ENCODE peak calls at places on chromosomes 12 and 14, in nine cellular contexts. M, J, A, P, R, E, S, I and T are unnamed samples.

GRCh38 chr12:91732086-91732485 is 413.6 kb downstream of the BTG1 start:
- DNase-seq in J (no peak), E (no peak), R (no peak), M (no peak), S (no peak), P (no peak), I (no peak), A (no peak), T (no peak)

GRCh38 chr12:1204581-1205121 is 213.6 kb downstream of the ERC1 start:
- DNase-seq in J (no peak), P (no peak), I (peak; percentile 74), R (no peak), M (no peak), A (no peak), S (no peak), E (no peak), T (no peak)

GRCh38 chr12:30180602-30181001 is 396.9 kb upstream of the TMTC1 start:
- DNase-seq in E (no peak), S (no peak), A (no peak), P (no peak), M (no peak), I (peak; percentile 7), R (no peak), J (no peak), T (no peak)

GRCh38 chr14:102262894-102263462 is 42.0 kb downstream of the MOK start:
- DNase-seq in E (no peak), M (no peak), P (no peak), A (no peak), I (no peak), R (no peak), S (no peak), J (no peak), T (no peak)

GRCh38 chr12:91327889-91328288 is 145.3 kb upstream of the DCN start:
- DNase-seq in M (no peak), R (no peak), E (no peak), P (no peak), A (no peak), J (no peak), S (no peak), I (no peak), T (no peak)

GRCh38 chr12:91813701-91814100 is 331.9 kb downstream of the BTG1 start:
- DNase-seq in E (no peak), M (no peak), P (no peak), R (no peak), A (no peak), S (no peak), I (no peak), J (no peak), T (no peak)

GRCh38 chr12:127559349-127560040 is 707.5 kb upstream of the TMEM132C start:
- DNase-seq in J (peak; percentile 19), R (peak; percentile 45), E (no peak), I (peak; percentile 91), P (peak; percentile 15), M (no peak), A (no peak), S (peak; percentile 22), T (peak; percentile 35)

GRCh38 chr14:65156568-65157366 is 54.5 kb upstream of the MAX start:
- DNase-seq in M (no peak), A (no peak), S (peak; percentile 19), I (peak; percentile 90), J (peak; percentile 45), P (no peak), E (no peak), R (no peak), T (no peak)

GRCh38 chr14:102927346-102927877 is 4.9 kb downstream of the AMN start:
- DNase-seq in R (peak; percentile 93), S (peak; percentile 92), E (no peak), A (no peak), J (no peak), P (no peak), I (no peak), M (no peak), T (no peak)

GRCh38 chr14:84144166-84144565 is 1385.8 kb upstream of the FLRT2 start:
- DNase-seq in R (no peak), M (no peak), E (no peak), J (no peak), A (no peak), I (no peak), P (no peak), S (no peak), T (no peak)

GRCh38 chr12:57628280-57629191 is 4.5 kb downstream of the B4GALNT1 start:
- DNase-seq in S (no peak), M (no peak), A (no peak), I (no peak), P (no peak), R (no peak), E (no peak), J (no peak), T (no peak)

GRCh38 chr12:122064034-122064777 is 14.3 kb upstream of the MLXIP start:
- DNase-seq in A (peak; percentile 65), R (peak; percentile 85), S (peak; percentile 88), J (peak; percentile 54), M (peak; percentile 97), I (peak; percentile 61), E (peak; percentile 37), P (peak; percentile 90), T (no peak)

GRCh38 chr14:80585506-80585835 is 356.1 kb downstream of the CEP128 start:
- DNase-seq in S (no peak), A (no peak), I (no peak), M (no peak), P (no peak), R (no peak), J (no peak), E (no peak), T (no peak)

GRCh38 chr12:52677126-52677525 is 3.1 kb downstream of the KRT1 start:
- DNase-seq in A (no peak), P (no peak), J (no peak), R (no peak), I (no peak), M (no peak), S (no peak), E (no peak), T (no peak)

GRCh38 chr12:78002878-78003277 is 172.2 kb downstream of the NAV3 start:
- DNase-seq in I (no peak), S (no peak), P (no peak), J (peak; percentile 42), R (no peak), A (no peak), E (no peak), M (no peak), T (no peak)
- TF ChIP-seq CTCF in I (no peak), S (no peak), P (no peak), J (peak; percentile 20), R (no peak), A (no peak), E (no peak), M (no peak), T (no peak)

DNA sequence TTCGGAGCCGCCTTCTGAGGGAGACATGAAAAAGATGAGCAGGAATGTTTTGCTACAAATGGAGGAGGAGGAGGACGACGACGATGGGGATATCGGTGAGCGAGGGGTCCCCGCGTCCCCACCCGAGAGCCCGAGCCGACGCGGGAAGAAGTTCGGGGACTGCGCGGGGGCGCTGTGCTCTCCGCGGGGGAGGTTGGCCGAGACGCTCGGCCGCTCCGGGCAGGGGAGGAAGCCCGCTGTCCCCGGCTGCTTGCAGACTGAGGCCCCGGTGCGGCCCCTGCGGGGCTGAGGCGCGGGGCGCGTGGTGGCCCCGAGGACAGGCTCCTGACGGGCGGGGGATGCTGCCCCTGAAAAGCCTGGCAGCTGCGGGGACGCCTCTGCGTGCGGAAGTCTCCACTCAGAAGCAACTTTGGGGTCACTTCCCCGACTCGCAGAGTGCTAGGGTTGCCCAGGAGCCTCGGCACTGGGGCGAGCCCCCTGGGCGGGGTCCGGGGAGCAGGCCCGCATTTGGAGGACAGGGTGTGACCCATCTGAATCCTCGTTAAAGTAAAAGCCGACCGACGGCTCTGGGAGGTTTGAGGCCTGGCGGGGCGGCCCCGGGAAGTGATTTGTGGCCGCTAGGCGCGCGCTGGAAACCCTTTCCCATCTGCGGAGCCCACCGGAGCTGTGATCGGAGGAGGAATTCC is 545 bp downstream of the ANO6 start:
- DNase-seq in A (peak; percentile 38), P (peak; percentile 51), S (peak; percentile 56), J (peak; percentile 36), I (peak; percentile 73), R (peak; percentile 67), E (peak; percentile 34), M (peak; percentile 51), T (peak; percentile 46)
- TF ChIP-seq CTCF in A (no peak), P (peak; percentile 64), S (peak; percentile 48), J (no peak), I (peak; percentile 30), R (no peak), E (no peak), M (peak; percentile 12), T (no peak)

GRCh38 chr12:81792666-81793065 is 33.5 kb upstream of the PPFIA2 start:
- DNase-seq in I (no peak), S (no peak), A (no peak), M (no peak), R (no peak), P (no peak), J (no peak), E (no peak), T (no peak)

GRCh38 chr12:81800298-81801148 is 41.4 kb upstream of the PPFIA2 start:
- DNase-seq in S (no peak), A (no peak), E (no peak), J (no peak), P (no peak), R (no peak), M (no peak), I (no peak), T (no peak)

GRCh38 chr12:81798294-81798693 is 39.1 kb upstream of the PPFIA2 start:
- DNase-seq in R (no peak), I (no peak), P (no peak), J (no peak), M (no peak), A (no peak), S (no peak), E (no peak), T (no peak)

GRCh38 chr12:81797100-81797499 is 38.0 kb upstream of the PPFIA2 start:
- DNase-seq in A (no peak), E (no peak), P (no peak), S (no peak), R (no peak), J (no peak), I (peak; percentile 8), M (no peak), T (no peak)
- TF ChIP-seq CTCF in A (peak; percentile 67), E (no peak), P (no peak), S (no peak), R (no peak), J (peak; percentile 50), I (peak; percentile 26), M (no peak), T (no peak)

GRCh38 chr14:58367296-58367695 is 28.4 kb upstream of the TOMM20L start:
- DNase-seq in A (no peak), P (no peak), R (no peak), I (no peak), E (no peak), S (no peak), J (no peak), M (no peak), T (no peak)

DNA sequence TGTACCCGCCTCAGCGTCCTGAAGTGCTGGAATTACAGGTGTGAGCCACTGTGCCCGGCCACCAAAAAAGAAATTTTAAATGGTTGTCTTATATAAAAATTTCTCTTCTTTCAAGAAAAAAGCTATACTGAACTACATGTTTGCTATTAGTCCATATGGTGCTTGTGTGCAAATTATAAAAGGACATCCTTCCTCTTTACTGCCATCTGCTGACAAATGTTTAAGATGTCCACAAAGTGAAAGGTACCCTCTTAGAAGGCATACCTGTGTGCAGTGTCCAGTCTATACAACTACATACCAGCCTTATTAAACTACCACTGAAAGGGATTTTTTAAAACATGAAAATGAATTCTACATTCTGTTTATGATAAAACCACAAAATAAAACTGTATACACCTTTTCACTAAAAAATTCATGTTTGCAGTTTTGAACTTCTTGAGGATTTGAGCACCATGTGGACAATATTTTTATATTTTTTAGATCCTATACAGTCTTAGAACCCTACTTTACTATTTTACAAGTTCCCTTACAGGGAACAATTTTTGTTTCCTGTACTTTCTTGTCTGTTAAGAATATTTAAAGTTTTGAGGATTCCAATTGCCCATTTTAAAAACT is 32.8 kb upstream of the TOMM20L start:
- DNase-seq in S (no peak), E (no peak), P (no peak), I (peak; percentile 34), J (no peak), R (no peak), A (no peak), M (no peak), T (no peak)
- TF ChIP-seq CTCF in S (no peak), E (no peak), P (peak; percentile 48), I (peak; percentile 13), J (no peak), R (no peak), A (no peak), M (peak; percentile 8), T (no peak)